ENCODE peak calls at places on chromosomes 13 and 19, in five cellular contexts. U, W, P, X and T are unnamed samples.

GRCh38 chr13:99290890-99291289 is 16.3 kb downstream of the GPR183 start:
- DNase-seq in U (no peak), W (no peak), X (no peak), P (no peak), T (no peak)

GRCh38 chr19:2239771-2240770 is 3.4 kb downstream of the SF3A2 start:
- DNase-seq in U (peak; percentile 34), P (no peak), W (no peak), X (peak; percentile 43), T (no peak)

GRCh38 chr19:46919324-46919723 is 58.5 kb downstream of the ARHGAP35 start:
- DNase-seq in P (no peak), U (no peak), W (no peak), X (peak; percentile 31), T (no peak)

GRCh38 chr13:60627071-60627686 is 230.2 kb downstream of the TDRD3 start:
- DNase-seq in P (peak; percentile 45), X (peak; percentile 2), W (no peak), U (no peak), T (peak; percentile 83)

GRCh38 chr13:85148009-85148408 is 651.2 kb downstream of the SLITRK6 start:
- DNase-seq in P (no peak), W (no peak), X (peak; percentile 11), U (no peak), T (no peak)

GRCh38 chr13:27665761-27666160 is 44.1 kb downstream of the POLR1D start:
- DNase-seq in U (no peak), P (no peak), W (no peak), X (no peak), T (no peak)

GRCh38 chr13:37870895-37871550 is 1.5 kb upstream of the TRPC4 start:
- DNase-seq in X (peak; percentile 82), W (no peak), U (no peak), P (no peak), T (peak; percentile 46)

GRCh38 chr13:46113596-46113995 is 8.8 kb upstream of the CPB2 start:
- DNase-seq in X (no peak), P (no peak), U (no peak), W (no peak), T (no peak)

GRCh38 chr19:3968556-3969434 is 2.1 kb downstream of the DAPK3 start:
- DNase-seq in W (peak; percentile 77), P (peak; percentile 96), X (peak; percentile 100), U (no peak), T (peak; percentile 97)

GRCh38 chr13:98570929-98571372 is 6.0 kb downstream of the STK24 start:
- DNase-seq in X (no peak), P (no peak), U (peak; percentile 25), W (no peak), T (no peak)

GRCh38 chr13:94162289-94162688 is 317.2 kb downstream of the DCT start:
- DNase-seq in U (no peak), X (no peak), P (no peak), W (no peak), T (no peak)

GRCh38 chr13:41361501-41361900 is 50.4 kb downstream of the NAA16 start:
- DNase-seq in W (no peak), P (no peak), U (no peak), X (no peak), T (no peak)

GRCh38 chr19:54333586-54334298 is 5.2 kb downstream of the LILRA4 start:
- DNase-seq in U (no peak), P (no peak), X (no peak), W (no peak), T (no peak)

GRCh38 chr13:100440756-100441421 is 147.7 kb downstream of the GGACT start:
- DNase-seq in P (no peak), U (no peak), W (no peak), X (peak; percentile 58), T (no peak)

GRCh38 chr19:24140099-24140498 is 53.1 kb downstream of the ZNF254 start:
- DNase-seq in W (peak; percentile 61), P (no peak), U (no peak), X (peak; percentile 75), T (no peak)

GRCh38 chr13:40315416-40316064 is 350.9 kb downstream of the FOXO1 start:
- DNase-seq in U (no peak), X (no peak), P (no peak), W (no peak), T (no peak)

GRCh38 chr19:6062274-6062673 is 48.0 kb downstream of the RFX2 start:
- DNase-seq in W (no peak), X (no peak), U (peak; percentile 22), P (no peak), T (no peak)

GRCh38 chr13:21742041-21742440 is 71.2 kb downstream of the FGF9 start:
- DNase-seq in U (no peak), W (no peak), P (no peak), X (no peak), T (no peak)

GRCh38 chr13:79741006-79741405 is 260.1 kb downstream of the NDFIP2 start:
- DNase-seq in W (no peak), P (no peak), X (peak; percentile 63), U (no peak), T (no peak)

GRCh38 chr13:30577381-30577780 is 40.3 kb upstream of the USPL1 start:
- DNase-seq in P (no peak), W (no peak), U (peak; percentile 34), X (peak; percentile 83), T (no peak)

GRCh38 chr13:26977541-26977940 is 194.1 kb downstream of the USP12 start:
- DNase-seq in X (no peak), U (no peak), W (no peak), P (no peak), T (no peak)